ENCODE peak calls at places on chromosome 7, in ten cellular contexts. One of them, this sample, is unnamed. For H3K27me3 and H3K36me3, the result is how much of the 10 kb centered on the place peaks cover.

GRCh38 chr7:135825406-135825805 is 76.8 kb upstream of the FAM180A start:
- DNase-seq in BE2C: no peak
- DNase-seq in uterus: no peak
- DNase-seq in psoas muscle: no peak
- DNase-seq in mammary epithelial cell: no peak
- DNase-seq in tibial artery: no peak
- DNase-seq in sigmoid colon: no peak
- DNase-seq in brain microvascular endothelial cell: no peak
- DNase-seq in tibial nerve: no peak
- DNase-seq in transverse colon: no peak
- DNase-seq in this sample: no peak

GRCh38 chr7:12133865-12134264 is 77.2 kb upstream of the TMEM106B start:
- DNase-seq in BE2C: no peak
- DNase-seq in uterus: no peak
- DNase-seq in psoas muscle: no peak
- DNase-seq in mammary epithelial cell: no peak
- DNase-seq in tibial artery: no peak
- DNase-seq in sigmoid colon: no peak
- DNase-seq in brain microvascular endothelial cell: no peak
- DNase-seq in tibial nerve: no peak
- DNase-seq in transverse colon: peak
- DNase-seq in this sample: no peak

GRCh38 chr7:139855498-139856270 is 26.6 kb downstream of the TBXAS1 start:
- DNase-seq in BE2C: no peak
- DNase-seq in uterus: no peak
- DNase-seq in psoas muscle: no peak
- DNase-seq in mammary epithelial cell: no peak
- DNase-seq in tibial artery: no peak
- DNase-seq in sigmoid colon: no peak
- DNase-seq in brain microvascular endothelial cell: no peak
- DNase-seq in tibial nerve: no peak
- DNase-seq in transverse colon: peak
- DNase-seq in this sample: no peak

GRCh38 chr7:107971613-107972012 is 31.3 kb downstream of the LAMB1 start:
- DNase-seq in BE2C: no peak
- DNase-seq in uterus: peak
- DNase-seq in psoas muscle: no peak
- DNase-seq in mammary epithelial cell: peak
- DNase-seq in tibial artery: no peak
- DNase-seq in sigmoid colon: peak
- DNase-seq in brain microvascular endothelial cell: no peak
- DNase-seq in tibial nerve: no peak
- DNase-seq in transverse colon: no peak
- DNase-seq in this sample: no peak

GRCh38 chr7:120836556-120837125 is 21.3 kb downstream of the TSPAN12 start:
- DNase-seq in BE2C: no peak
- DNase-seq in uterus: no peak
- DNase-seq in psoas muscle: no peak
- DNase-seq in mammary epithelial cell: no peak
- DNase-seq in tibial artery: no peak
- DNase-seq in sigmoid colon: no peak
- DNase-seq in brain microvascular endothelial cell: no peak
- DNase-seq in tibial nerve: no peak
- DNase-seq in transverse colon: no peak
- DNase-seq in this sample: no peak

GRCh38 chr7:105826143-105826542 is 50.3 kb downstream of the ATXN7L1 start:
- DNase-seq in BE2C: no peak
- DNase-seq in uterus: no peak
- DNase-seq in psoas muscle: no peak
- DNase-seq in mammary epithelial cell: no peak
- DNase-seq in tibial artery: no peak
- DNase-seq in sigmoid colon: no peak
- DNase-seq in brain microvascular endothelial cell: no peak
- DNase-seq in tibial nerve: no peak
- DNase-seq in transverse colon: no peak
- DNase-seq in this sample: no peak

GRCh38 chr7:41292457-41292856 is 410.4 kb downstream of the INHBA start:
- DNase-seq in BE2C: no peak
- DNase-seq in uterus: no peak
- DNase-seq in psoas muscle: no peak
- DNase-seq in mammary epithelial cell: peak
- DNase-seq in tibial artery: no peak
- DNase-seq in sigmoid colon: no peak
- DNase-seq in brain microvascular endothelial cell: no peak
- DNase-seq in tibial nerve: no peak
- DNase-seq in transverse colon: no peak
- DNase-seq in this sample: no peak

GRCh38 chr7:158487546-158488224 is 99.9 kb downstream of the PTPRN2 start:
- DNase-seq in BE2C: no peak
- DNase-seq in uterus: no peak
- DNase-seq in psoas muscle: no peak
- DNase-seq in mammary epithelial cell: no peak
- DNase-seq in tibial artery: no peak
- DNase-seq in sigmoid colon: no peak
- DNase-seq in brain microvascular endothelial cell: no peak
- DNase-seq in tibial nerve: no peak
- DNase-seq in transverse colon: no peak
- DNase-seq in this sample: no peak

GRCh38 chr7:98996162-98996552 is 117.8 kb downstream of the TRRAP start:
- DNase-seq in BE2C: no peak
- DNase-seq in uterus: no peak
- DNase-seq in psoas muscle: no peak
- DNase-seq in mammary epithelial cell: no peak
- DNase-seq in tibial artery: no peak
- DNase-seq in sigmoid colon: no peak
- DNase-seq in brain microvascular endothelial cell: no peak
- DNase-seq in tibial nerve: no peak
- DNase-seq in transverse colon: no peak
- DNase-seq in this sample: peak

GRCh38 chr7:37141742-37142141 is 306.9 kb downstream of the ELMO1 start:
- DNase-seq in BE2C: no peak
- DNase-seq in uterus: no peak
- DNase-seq in psoas muscle: no peak
- DNase-seq in mammary epithelial cell: no peak
- DNase-seq in tibial artery: no peak
- DNase-seq in sigmoid colon: no peak
- DNase-seq in brain microvascular endothelial cell: no peak
- DNase-seq in tibial nerve: no peak
- DNase-seq in transverse colon: no peak
- DNase-seq in this sample: no peak

GRCh38 chr7:37145682-37146081 is 303.0 kb downstream of the ELMO1 start:
- DNase-seq in BE2C: no peak
- DNase-seq in uterus: no peak
- DNase-seq in psoas muscle: no peak
- DNase-seq in mammary epithelial cell: no peak
- DNase-seq in tibial artery: no peak
- DNase-seq in sigmoid colon: no peak
- DNase-seq in brain microvascular endothelial cell: no peak
- DNase-seq in tibial nerve: no peak
- DNase-seq in transverse colon: no peak
- DNase-seq in this sample: no peak

DNA sequence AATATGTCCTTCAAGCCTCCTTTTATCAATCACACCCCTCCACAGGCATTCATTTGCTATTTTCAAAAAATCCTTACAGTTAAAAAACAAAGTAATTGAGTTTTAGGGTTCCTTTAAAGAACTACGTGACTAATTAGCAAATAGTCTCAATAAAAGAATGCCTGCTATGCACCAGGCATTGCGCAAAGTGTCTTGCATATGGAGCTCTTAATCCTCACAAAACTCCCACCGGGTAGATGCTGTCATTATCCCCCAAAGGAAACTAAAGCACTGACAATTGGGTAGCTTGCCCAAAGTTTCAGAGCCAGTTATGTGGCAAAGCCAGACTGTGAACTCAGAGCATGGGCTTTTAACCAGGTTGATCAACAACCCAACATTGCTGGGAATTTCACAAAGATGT is 305.7 kb downstream of the ELMO1 start:
- DNase-seq in BE2C: no peak
- DNase-seq in uterus: no peak
- DNase-seq in psoas muscle: no peak
- DNase-seq in mammary epithelial cell: no peak
- DNase-seq in tibial artery: no peak
- DNase-seq in sigmoid colon: no peak
- DNase-seq in brain microvascular endothelial cell: no peak
- DNase-seq in tibial nerve: no peak
- DNase-seq in transverse colon: no peak
- DNase-seq in this sample: no peak
- TF ChIP-seq CTCF in BE2C: no peak
- TF ChIP-seq CTCF in uterus: no peak
- TF ChIP-seq CTCF in psoas muscle: no peak
- TF ChIP-seq CTCF in mammary epithelial cell: no peak
- TF ChIP-seq CTCF in tibial artery: no peak
- TF ChIP-seq CTCF in sigmoid colon: no peak
- TF ChIP-seq CTCF in brain microvascular endothelial cell: no peak
- TF ChIP-seq CTCF in tibial nerve: no peak
- TF ChIP-seq CTCF in transverse colon: no peak
- TF ChIP-seq CTCF in this sample: no peak

GRCh38 chr7:96998765-96999164 is 6.6 kb upstream of the DLX6 start:
- DNase-seq in BE2C: no peak
- DNase-seq in uterus: no peak
- DNase-seq in psoas muscle: no peak
- DNase-seq in mammary epithelial cell: no peak
- DNase-seq in tibial artery: no peak
- DNase-seq in sigmoid colon: no peak
- DNase-seq in brain microvascular endothelial cell: no peak
- DNase-seq in tibial nerve: no peak
- DNase-seq in transverse colon: no peak
- DNase-seq in this sample: no peak
- H3K27me3 ChIP-seq in BE2C: under half
- H3K27me3 ChIP-seq in uterus: half or more
- H3K27me3 ChIP-seq in psoas muscle: half or more
- H3K27me3 ChIP-seq in mammary epithelial cell: half or more
- H3K27me3 ChIP-seq in tibial artery: under half
- H3K27me3 ChIP-seq in sigmoid colon: half or more
- H3K27me3 ChIP-seq in brain microvascular endothelial cell: half or more
- H3K27me3 ChIP-seq in tibial nerve: under half
- H3K27me3 ChIP-seq in transverse colon: half or more
- H3K27me3 ChIP-seq in this sample: under half

GRCh38 chr7:29500719-29501118 is 62.9 kb upstream of the PRR15 start:
- DNase-seq in BE2C: no peak
- DNase-seq in uterus: no peak
- DNase-seq in psoas muscle: no peak
- DNase-seq in mammary epithelial cell: no peak
- DNase-seq in tibial artery: no peak
- DNase-seq in sigmoid colon: no peak
- DNase-seq in brain microvascular endothelial cell: no peak
- DNase-seq in tibial nerve: no peak
- DNase-seq in transverse colon: no peak
- DNase-seq in this sample: no peak
- H3K36me3 ChIP-seq in BE2C: under half
- H3K36me3 ChIP-seq in uterus: under half
- H3K36me3 ChIP-seq in psoas muscle: under half
- H3K36me3 ChIP-seq in mammary epithelial cell: under half
- H3K36me3 ChIP-seq in tibial artery: under half
- H3K36me3 ChIP-seq in sigmoid colon: under half
- H3K36me3 ChIP-seq in brain microvascular endothelial cell: under half
- H3K36me3 ChIP-seq in tibial nerve: under half
- H3K36me3 ChIP-seq in transverse colon: under half
- H3K36me3 ChIP-seq in this sample: under half

DNA sequence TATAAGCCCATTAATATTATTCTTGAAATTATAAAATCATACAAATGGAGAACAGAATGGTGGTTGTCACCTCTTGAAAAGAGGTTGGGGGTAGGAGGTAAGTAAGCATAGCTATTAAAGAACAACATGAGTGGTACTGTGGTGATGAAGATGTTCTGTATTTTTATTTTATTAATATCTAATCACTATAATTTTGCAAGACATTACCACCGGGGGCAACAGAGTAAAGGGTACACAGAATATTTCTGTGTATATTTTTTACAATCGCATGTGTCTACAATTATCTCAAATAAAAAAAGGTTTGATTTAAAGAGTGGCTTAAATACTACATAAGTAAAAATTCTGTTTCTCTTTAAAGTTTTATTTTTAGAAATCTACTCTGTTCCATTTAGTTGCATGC is 557.8 kb downstream of the NXPH1 start:
- DNase-seq in BE2C: no peak
- DNase-seq in uterus: no peak
- DNase-seq in psoas muscle: no peak
- DNase-seq in mammary epithelial cell: no peak
- DNase-seq in tibial artery: no peak
- DNase-seq in sigmoid colon: no peak
- DNase-seq in brain microvascular endothelial cell: no peak
- DNase-seq in tibial nerve: no peak
- DNase-seq in transverse colon: no peak
- DNase-seq in this sample: no peak
- TF ChIP-seq CTCF in BE2C: peak
- TF ChIP-seq CTCF in uterus: no peak
- TF ChIP-seq CTCF in psoas muscle: no peak
- TF ChIP-seq CTCF in mammary epithelial cell: no peak
- TF ChIP-seq CTCF in tibial artery: no peak
- TF ChIP-seq CTCF in sigmoid colon: no peak
- TF ChIP-seq CTCF in brain microvascular endothelial cell: no peak
- TF ChIP-seq CTCF in tibial nerve: no peak
- TF ChIP-seq CTCF in transverse colon: no peak
- TF ChIP-seq CTCF in this sample: no peak

GRCh38 chr7:145797507-145797906 is 319.1 kb upstream of the CNTNAP2 start:
- DNase-seq in BE2C: no peak
- DNase-seq in uterus: no peak
- DNase-seq in psoas muscle: no peak
- DNase-seq in mammary epithelial cell: no peak
- DNase-seq in tibial artery: no peak
- DNase-seq in sigmoid colon: no peak
- DNase-seq in brain microvascular endothelial cell: no peak
- DNase-seq in tibial nerve: no peak
- DNase-seq in transverse colon: no peak
- DNase-seq in this sample: no peak
- H3K27me3 ChIP-seq in BE2C: under half
- H3K27me3 ChIP-seq in uterus: under half
- H3K27me3 ChIP-seq in psoas muscle: under half
- H3K27me3 ChIP-seq in mammary epithelial cell: under half
- H3K27me3 ChIP-seq in tibial artery: under half
- H3K27me3 ChIP-seq in sigmoid colon: under half
- H3K27me3 ChIP-seq in brain microvascular endothelial cell: under half
- H3K27me3 ChIP-seq in tibial nerve: under half
- H3K27me3 ChIP-seq in transverse colon: under half
- H3K27me3 ChIP-seq in this sample: under half

DNA sequence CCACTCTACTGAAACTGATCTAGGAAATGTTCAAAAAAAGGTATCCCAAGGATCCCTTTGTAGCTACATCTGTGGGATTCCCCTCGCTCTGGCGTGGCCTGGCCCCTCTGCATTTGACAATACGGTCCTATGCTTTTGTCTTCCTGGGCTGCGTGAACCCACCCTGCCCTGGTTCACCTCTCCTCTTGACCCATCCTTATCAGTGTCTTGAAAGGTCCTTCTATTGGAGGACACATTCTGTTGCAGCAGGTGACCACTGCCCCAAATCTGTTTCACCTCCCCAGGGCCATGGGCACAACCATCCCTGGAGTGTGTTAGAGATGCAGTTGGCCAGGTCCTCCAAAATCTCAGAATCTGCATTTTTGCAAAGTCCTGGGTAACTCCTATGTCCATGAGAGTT is 100.8 kb downstream of the EGFR start:
- DNase-seq in BE2C: no peak
- DNase-seq in uterus: no peak
- DNase-seq in psoas muscle: no peak
- DNase-seq in mammary epithelial cell: no peak
- DNase-seq in tibial artery: no peak
- DNase-seq in sigmoid colon: no peak
- DNase-seq in brain microvascular endothelial cell: no peak
- DNase-seq in tibial nerve: no peak
- DNase-seq in transverse colon: no peak
- DNase-seq in this sample: no peak
- H3K36me3 ChIP-seq in BE2C: under half
- H3K36me3 ChIP-seq in uterus: under half
- H3K36me3 ChIP-seq in psoas muscle: under half
- H3K36me3 ChIP-seq in mammary epithelial cell: under half
- H3K36me3 ChIP-seq in tibial artery: under half
- H3K36me3 ChIP-seq in sigmoid colon: under half
- H3K36me3 ChIP-seq in brain microvascular endothelial cell: under half
- H3K36me3 ChIP-seq in tibial nerve: under half
- H3K36me3 ChIP-seq in transverse colon: under half
- H3K36me3 ChIP-seq in this sample: under half

This sample was measured in GM06990.